ENCODE peak calls at places on chromosomes 5 and 9, in ten cellular contexts. R, M, K, J, O, D, X, Z, B and G are unnamed samples. For H3K27me3, the result is how much of the 10 kb centered on the place peaks cover.

GRCh38 chr5:131758520-131758900 is 38.3 kb downstream of the FNIP1 start:
- DNase-seq in R (no peak), M (no peak), K (peak), J (peak), O (no peak), D (no peak), X (no peak), Z (no peak), B (no peak), G (no peak)

GRCh38 chr9:111366978-111367377 is 37.0 kb upstream of the OR2K2 start:
- DNase-seq in R (no peak), M (no peak), K (no peak), J (no peak), O (no peak), D (no peak), X (no peak), Z (no peak), B (no peak), G (no peak)

GRCh38 chr5:28374492-28374934 is 1336.1 kb upstream of the CDH9 start:
- DNase-seq in R (peak), M (peak), K (peak), J (no peak), O (no peak), D (no peak), X (no peak), Z (peak), B (no peak), G (no peak)

GRCh38 chr5:147208134-147208533 is 26.7 kb upstream of the STK32A start:
- DNase-seq in R (no peak), M (no peak), K (peak), J (no peak), O (no peak), D (no peak), X (no peak), Z (no peak), B (no peak), G (no peak)

GRCh38 chr9:135969064-135969683 is 8.0 kb upstream of the UBAC1 start:
- DNase-seq in R (no peak), M (peak), K (peak), J (peak), O (no peak), D (peak), X (no peak), Z (no peak), B (no peak), G (no peak)

GRCh38 chr5:129905467-129906176 is 1.4 kb downstream of the CHSY3 start:
- DNase-seq in R (no peak), M (no peak), K (peak), J (peak), O (no peak), D (peak), X (no peak), Z (peak), B (peak), G (no peak)

GRCh38 chr9:131845286-131846011 is 105.6 kb upstream of the RAPGEF1 start:
- DNase-seq in R (no peak), M (no peak), K (no peak), J (no peak), O (no peak), D (no peak), X (peak), Z (no peak), B (no peak), G (no peak)

GRCh38 chr5:181211208-181211607 is 6.2 kb upstream of the TRIM7 start:
- DNase-seq in R (no peak), M (no peak), K (no peak), J (no peak), O (no peak), D (peak), X (no peak), Z (no peak), B (no peak), G (no peak)

GRCh38 chr5:62695274-62695673 is 116.7 kb downstream of the LRRC70 start:
- DNase-seq in R (no peak), M (no peak), K (no peak), J (no peak), O (no peak), D (no peak), X (no peak), Z (no peak), B (no peak), G (no peak)

GRCh38 chr5:27125856-27126255 is 87.5 kb upstream of the CDH9 start:
- DNase-seq in R (no peak), M (no peak), K (peak), J (no peak), O (no peak), D (no peak), X (no peak), Z (no peak), B (no peak), G (no peak)

GRCh38 chr9:18566125-18566524 is 92.2 kb downstream of the ADAMTSL1 start:
- DNase-seq in R (no peak), M (no peak), K (peak), J (peak), O (no peak), D (no peak), X (no peak), Z (peak), B (no peak), G (peak)

GRCh38 chr5:111627862-111628261 is 115.5 kb upstream of the STARD4 start:
- DNase-seq in R (no peak), M (no peak), K (no peak), J (no peak), O (no peak), D (no peak), X (no peak), Z (no peak), B (no peak), G (no peak)

GRCh38 chr9:127509261-127509954 is 58.1 kb downstream of the LRSAM1 start:
- DNase-seq in R (no peak), M (no peak), K (peak), J (no peak), O (no peak), D (no peak), X (no peak), Z (no peak), B (no peak), G (no peak)

GRCh38 chr9:88605500-88606172 is 70.7 kb downstream of the NXNL2 start:
- DNase-seq in R (no peak), M (peak), K (peak), J (peak), O (no peak), D (no peak), X (no peak), Z (no peak), B (no peak), G (no peak)

GRCh38 chr9:75962186-75963036 is 71.9 kb downstream of the PCSK5 start:
- DNase-seq in R (peak), M (no peak), K (no peak), J (no peak), O (peak), D (no peak), X (no peak), Z (no peak), B (no peak), G (no peak)

GRCh38 chr9:122106576-122106975 is 13.5 kb upstream of the TTLL11 start:
- DNase-seq in R (no peak), M (no peak), K (no peak), J (no peak), O (no peak), D (no peak), X (no peak), Z (no peak), B (no peak), G (no peak)

GRCh38 chr5:140348104-140348503 is 1.7 kb upstream of the HBEGF start:
- DNase-seq in R (no peak), M (no peak), K (no peak), J (no peak), O (no peak), D (no peak), X (no peak), Z (peak), B (no peak), G (no peak)

GRCh38 chr5:60259730-60260129 is 366.2 kb upstream of the PDE4D start:
- DNase-seq in R (no peak), M (no peak), K (no peak), J (no peak), O (no peak), D (no peak), X (no peak), Z (no peak), B (no peak), G (no peak)

GRCh38 chr5:59328801-59329296 is 564.7 kb downstream of the PDE4D start:
- DNase-seq in R (no peak), M (peak), K (peak), J (peak), O (no peak), D (no peak), X (no peak), Z (peak), B (no peak), G (no peak)

GRCh38 chr9:89593776-89594427 is 10.9 kb upstream of the GADD45G start:
- DNase-seq in R (peak), M (peak), K (peak), J (peak), O (no peak), D (peak), X (peak), Z (peak), B (peak), G (no peak)

GRCh38 chr5:112649882-112650281 is 87.8 kb upstream of the APC start:
- DNase-seq in R (peak), M (no peak), K (no peak), J (no peak), O (no peak), D (no peak), X (no peak), Z (peak), B (no peak), G (no peak)

GRCh38 chr5:178115835-178116405 is 2.6 kb downstream of the N4BP3 start:
- DNase-seq in R (no peak), M (no peak), K (no peak), J (no peak), O (no peak), D (peak), X (no peak), Z (no peak), B (no peak), G (no peak)

GRCh38 chr5:179060116-179061008 is at the start of gene ZNF354C:
- DNase-seq in R (peak), M (peak), K (peak), J (peak), O (peak), D (peak), X (peak), Z (peak), B (peak), G (peak)

GRCh38 chr9:95325221-95325620 is 7.7 kb upstream of the FANCC start:
- DNase-seq in R (no peak), M (no peak), K (no peak), J (no peak), O (no peak), D (no peak), X (no peak), Z (no peak), B (no peak), G (no peak)

GRCh38 chr5:175351126-175351525 is 92.9 kb downstream of the DRD1 start:
- DNase-seq in R (no peak), M (no peak), K (no peak), J (no peak), O (no peak), D (no peak), X (no peak), Z (no peak), B (no peak), G (no peak)

GRCh38 chr5:140042551-140043507 is at the start of gene NRG2:
- DNase-seq in R (peak), M (peak), K (peak), J (peak), O (peak), D (peak), X (peak), Z (peak), B (peak), G (no peak)

DNA sequence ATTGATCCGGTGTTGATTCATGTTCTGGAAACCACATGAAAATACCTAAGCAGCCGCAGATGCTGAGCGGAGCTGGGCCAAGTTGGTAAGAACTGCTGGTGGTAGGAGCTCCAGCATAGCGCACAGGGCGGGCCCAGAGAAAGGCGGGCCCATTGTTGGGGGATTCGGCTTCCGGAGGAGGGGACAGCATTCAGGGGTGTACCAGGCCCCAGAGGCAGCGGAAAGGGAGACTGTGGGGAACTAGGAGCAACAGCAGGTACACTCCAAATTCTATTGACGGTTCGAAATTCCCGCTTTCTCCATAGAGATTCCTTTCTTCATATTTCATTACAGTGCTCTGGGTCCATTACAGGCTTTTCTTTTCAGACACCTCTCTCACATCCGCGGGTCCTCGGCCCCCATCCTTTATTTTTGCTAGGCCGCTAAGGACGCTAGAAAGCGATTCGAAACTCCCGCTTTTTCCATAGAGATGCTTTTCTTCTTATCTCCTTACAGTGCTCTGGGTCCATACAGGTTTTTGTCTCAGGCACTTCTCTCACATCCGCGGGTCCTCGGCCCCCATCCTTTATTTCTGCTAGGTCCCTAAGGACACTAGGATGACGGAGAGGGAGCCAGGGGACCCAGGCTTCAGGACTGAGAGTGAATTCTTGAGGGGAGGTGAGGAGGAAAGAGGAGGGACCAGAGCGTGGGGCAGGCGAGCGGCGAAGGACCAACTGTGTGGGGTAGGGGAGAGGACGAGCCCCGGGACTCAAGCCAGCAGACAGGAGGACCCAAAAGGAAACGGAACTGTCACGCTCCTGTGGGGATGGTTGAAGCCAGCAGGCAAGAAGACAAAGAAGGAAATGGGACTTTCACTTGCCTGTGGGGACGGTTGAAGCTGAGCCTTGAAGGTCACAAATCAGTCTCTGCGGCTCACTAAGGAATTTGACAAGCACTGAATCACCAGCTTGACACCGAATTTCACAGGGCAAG is at the start of gene CCDC152:
- DNase-seq in R (no peak), M (peak), K (peak), J (peak), O (peak), D (peak), X (peak), Z (peak), B (no peak), G (no peak)
- H3K4me3 ChIP-seq in R (no peak), M (peak), K (peak), J (peak), O (peak), D (no peak), X (peak), Z (peak), B (no peak), G (peak)

GRCh38 chr9:114761515-114761914 is 44.3 kb downstream of the TNFSF15 start:
- DNase-seq in R (no peak), M (no peak), K (no peak), J (no peak), O (no peak), D (no peak), X (no peak), Z (no peak), B (no peak), G (no peak)
- H3K27me3 ChIP-seq in R (under half), M (under half), K (half or more), J (under half), O (under half), D (under half), X (under half), Z (under half), B (under half), G (under half)

GRCh38 chr5:6190838-6191237 is 187.5 kb downstream of the MED10 start:
- DNase-seq in R (peak), M (no peak), K (no peak), J (no peak), O (no peak), D (no peak), X (no peak), Z (no peak), B (no peak), G (no peak)
- TF ChIP-seq CTCF in R (no peak), M (no peak), K (no peak), J (no peak), O (no peak), D (no peak), X (no peak), Z (no peak), B (no peak), G (no peak)

DNA sequence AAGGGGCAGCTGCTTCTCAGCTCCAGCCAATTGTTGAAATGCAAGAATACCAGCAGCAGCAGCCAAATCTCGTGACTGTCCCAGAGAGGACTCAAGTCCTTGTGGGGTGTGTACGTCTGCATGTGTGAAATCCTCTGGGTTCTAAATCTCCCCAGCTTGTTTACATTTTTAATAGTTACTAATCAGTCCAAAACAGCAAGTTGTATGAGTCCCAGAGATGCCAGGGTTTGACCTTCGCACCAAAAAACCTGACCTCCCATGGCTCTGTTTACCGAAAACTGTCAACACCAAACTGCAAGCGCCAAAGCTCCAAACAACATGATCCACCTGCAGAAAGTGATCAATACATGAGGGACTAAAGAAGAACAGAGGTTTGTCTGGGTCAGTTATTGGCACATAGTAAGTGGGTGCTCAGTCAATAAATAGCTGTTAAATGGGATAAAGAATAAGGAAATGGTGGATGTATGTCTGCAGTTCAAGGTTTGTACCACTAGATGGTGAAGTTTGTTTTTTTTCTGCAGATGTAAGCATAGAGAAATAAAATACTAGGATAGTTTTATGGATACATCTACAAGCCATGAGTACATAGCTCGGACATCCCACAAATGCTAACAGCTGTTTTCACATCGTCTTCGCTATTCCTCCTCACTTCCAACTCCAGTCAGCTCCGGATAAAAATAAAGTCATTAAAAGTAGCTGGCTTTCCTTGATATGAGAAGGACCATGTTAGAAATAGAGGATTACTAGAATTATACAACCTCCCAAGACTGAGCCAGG is 85.3 kb upstream of the ADRB2 start:
- DNase-seq in R (no peak), M (peak), K (peak), J (peak), O (no peak), D (no peak), X (no peak), Z (peak), B (no peak), G (peak)
- H3K4me3 ChIP-seq in R (no peak), M (no peak), K (no peak), J (no peak), O (no peak), D (no peak), X (no peak), Z (no peak), B (no peak), G (no peak)